ENCODE peak calls at places on chromosomes 6 and 20, in six cellular contexts. One of them, this sample, is unnamed.

GRCh38 chr6:11525468-11526155 is 11.9 kb upstream of the TMEM170B start:
- DNase-seq in BE2C: no peak
- DNase-seq in choroid plexus epithelial cell: peak
- DNase-seq in PC-3: peak
- DNase-seq in A673: no peak
- DNase-seq in AG10803: peak
- DNase-seq in this sample: no peak

GRCh38 chr6:27290065-27290849 is 21.8 kb downstream of the POM121L2 start:
- DNase-seq in AG10803: no peak
- DNase-seq in PC-3: no peak
- DNase-seq in choroid plexus epithelial cell: peak
- DNase-seq in BE2C: peak
- DNase-seq in A673: no peak
- DNase-seq in this sample: no peak

GRCh38 chr6:166614589-166614988 is 12.5 kb downstream of the RPS6KA2 start:
- DNase-seq in choroid plexus epithelial cell: no peak
- DNase-seq in AG10803: no peak
- DNase-seq in BE2C: no peak
- DNase-seq in A673: peak
- DNase-seq in PC-3: no peak
- DNase-seq in this sample: no peak

GRCh38 chr6:12886961-12887775 is 170.6 kb downstream of the PHACTR1 start:
- DNase-seq in A673: peak
- DNase-seq in choroid plexus epithelial cell: no peak
- DNase-seq in AG10803: peak
- DNase-seq in PC-3: peak
- DNase-seq in BE2C: no peak
- DNase-seq in this sample: no peak

GRCh38 chr6:42193491-42193894 is 1.3 kb downstream of the GUCA1B start:
- DNase-seq in PC-3: peak
- DNase-seq in choroid plexus epithelial cell: peak
- DNase-seq in A673: no peak
- DNase-seq in BE2C: no peak
- DNase-seq in AG10803: peak
- DNase-seq in this sample: no peak

GRCh38 chr6:12148317-12148801 is 136.2 kb downstream of the HIVEP1 start:
- DNase-seq in A673: no peak
- DNase-seq in choroid plexus epithelial cell: peak
- DNase-seq in AG10803: peak
- DNase-seq in PC-3: peak
- DNase-seq in BE2C: no peak
- DNase-seq in this sample: no peak

GRCh38 chr6:141406761-141407160 is 726.0 kb upstream of the GJE1 start:
- DNase-seq in BE2C: no peak
- DNase-seq in PC-3: no peak
- DNase-seq in AG10803: no peak
- DNase-seq in choroid plexus epithelial cell: no peak
- DNase-seq in A673: no peak
- DNase-seq in this sample: no peak

GRCh38 chr6:169048806-169049205 is 204.8 kb downstream of the THBS2 start:
- DNase-seq in A673: no peak
- DNase-seq in BE2C: no peak
- DNase-seq in PC-3: no peak
- DNase-seq in AG10803: peak
- DNase-seq in choroid plexus epithelial cell: no peak
- DNase-seq in this sample: no peak

GRCh38 chr6:31901415-31901952 is 402 bp downstream of the ZBTB12 start:
- DNase-seq in PC-3: peak
- DNase-seq in choroid plexus epithelial cell: peak
- DNase-seq in BE2C: peak
- DNase-seq in AG10803: peak
- DNase-seq in A673: peak
- DNase-seq in this sample: peak

GRCh38 chr6:132569170-132569569 is 952 bp upstream of the TAAR6 start:
- DNase-seq in A673: no peak
- DNase-seq in AG10803: no peak
- DNase-seq in PC-3: no peak
- DNase-seq in BE2C: no peak
- DNase-seq in choroid plexus epithelial cell: no peak
- DNase-seq in this sample: no peak

GRCh38 chr20:32888636-32889035 is 29.9 kb downstream of the EFCAB8 start:
- DNase-seq in PC-3: no peak
- DNase-seq in choroid plexus epithelial cell: no peak
- DNase-seq in AG10803: no peak
- DNase-seq in BE2C: no peak
- DNase-seq in A673: no peak
- DNase-seq in this sample: no peak

GRCh38 chr6:129398764-129399163 is 311.2 kb downstream of the ARHGAP18 start:
- DNase-seq in AG10803: no peak
- DNase-seq in choroid plexus epithelial cell: no peak
- DNase-seq in A673: no peak
- DNase-seq in BE2C: no peak
- DNase-seq in PC-3: no peak
- DNase-seq in this sample: no peak

GRCh38 chr6:170096803-170097504 is 193.9 kb downstream of the DLL1 start:
- DNase-seq in A673: no peak
- DNase-seq in PC-3: no peak
- DNase-seq in choroid plexus epithelial cell: no peak
- DNase-seq in AG10803: no peak
- DNase-seq in BE2C: no peak
- DNase-seq in this sample: no peak

GRCh38 chr6:50826037-50826761 is 7.5 kb downstream of the TFAP2B start:
- DNase-seq in BE2C: no peak
- DNase-seq in PC-3: no peak
- DNase-seq in choroid plexus epithelial cell: no peak
- DNase-seq in AG10803: no peak
- DNase-seq in A673: no peak
- DNase-seq in this sample: no peak

GRCh38 chr6:20599302-20600051 is 65.2 kb downstream of the CDKAL1 start:
- DNase-seq in BE2C: no peak
- DNase-seq in PC-3: no peak
- DNase-seq in choroid plexus epithelial cell: no peak
- DNase-seq in AG10803: no peak
- DNase-seq in A673: no peak
- DNase-seq in this sample: no peak

GRCh38 chr6:118843685-118844390 is 50.1 kb upstream of the ASF1A start:
- DNase-seq in choroid plexus epithelial cell: peak
- DNase-seq in PC-3: no peak
- DNase-seq in BE2C: no peak
- DNase-seq in A673: no peak
- DNase-seq in AG10803: no peak
- DNase-seq in this sample: no peak

GRCh38 chr6:115545410-115545986 is 515.2 kb downstream of the FRK start:
- DNase-seq in PC-3: peak
- DNase-seq in choroid plexus epithelial cell: no peak
- DNase-seq in AG10803: no peak
- DNase-seq in A673: peak
- DNase-seq in BE2C: peak
- DNase-seq in this sample: no peak

GRCh38 chr6:130896249-130896648 is 69.0 kb downstream of the SMLR1 start:
- DNase-seq in AG10803: peak
- DNase-seq in A673: no peak
- DNase-seq in choroid plexus epithelial cell: no peak
- DNase-seq in BE2C: no peak
- DNase-seq in PC-3: no peak
- DNase-seq in this sample: no peak

GRCh38 chr20:409697-410559 is 1.8 kb downstream of the RBCK1 start:
- DNase-seq in BE2C: no peak
- DNase-seq in AG10803: no peak
- DNase-seq in A673: no peak
- DNase-seq in choroid plexus epithelial cell: no peak
- DNase-seq in PC-3: no peak
- DNase-seq in this sample: no peak

GRCh38 chr6:120871416-120872261 is 462.6 kb downstream of the TBC1D32 start:
- DNase-seq in AG10803: no peak
- DNase-seq in BE2C: peak
- DNase-seq in PC-3: no peak
- DNase-seq in choroid plexus epithelial cell: no peak
- DNase-seq in A673: no peak
- DNase-seq in this sample: no peak

GRCh38 chr20:23445596-23446217 is 6.2 kb downstream of the CSTL1 start:
- DNase-seq in choroid plexus epithelial cell: peak
- DNase-seq in A673: no peak
- DNase-seq in PC-3: peak
- DNase-seq in BE2C: no peak
- DNase-seq in AG10803: peak
- DNase-seq in this sample: no peak

GRCh38 chr6:17419189-17419575 is 25.8 kb downstream of the CAP2 start:
- DNase-seq in choroid plexus epithelial cell: no peak
- DNase-seq in PC-3: no peak
- DNase-seq in BE2C: no peak
- DNase-seq in AG10803: peak
- DNase-seq in A673: no peak
- DNase-seq in this sample: no peak

GRCh38 chr6:18823782-18824386 is 436.7 kb downstream of the RNF144B start:
- DNase-seq in PC-3: peak
- DNase-seq in A673: peak
- DNase-seq in BE2C: peak
- DNase-seq in AG10803: peak
- DNase-seq in choroid plexus epithelial cell: peak
- DNase-seq in this sample: no peak

GRCh38 chr20:53581444-53582311 is 12.0 kb downstream of the ZNF217 start:
- DNase-seq in AG10803: no peak
- DNase-seq in A673: no peak
- DNase-seq in BE2C: no peak
- DNase-seq in PC-3: peak
- DNase-seq in choroid plexus epithelial cell: no peak
- DNase-seq in this sample: no peak

GRCh38 chr6:11212625-11213024 is 19.8 kb downstream of the NEDD9 start:
- DNase-seq in AG10803: peak
- DNase-seq in BE2C: no peak
- DNase-seq in A673: peak
- DNase-seq in PC-3: peak
- DNase-seq in choroid plexus epithelial cell: peak
- DNase-seq in this sample: no peak

GRCh38 chr20:57659131-57659788 is 39.0 kb upstream of the ZBP1 start:
- DNase-seq in PC-3: no peak
- DNase-seq in A673: no peak
- DNase-seq in BE2C: no peak
- DNase-seq in AG10803: no peak
- DNase-seq in choroid plexus epithelial cell: no peak
- DNase-seq in this sample: no peak

GRCh38 chr6:25508051-25508450 is 144.0 kb upstream of the SCGN start:
- DNase-seq in PC-3: no peak
- DNase-seq in AG10803: no peak
- DNase-seq in BE2C: no peak
- DNase-seq in A673: no peak
- DNase-seq in choroid plexus epithelial cell: no peak
- DNase-seq in this sample: no peak

GRCh38 chr20:21344961-21345360 is 41.8 kb downstream of the XRN2 start:
- DNase-seq in AG10803: no peak
- DNase-seq in PC-3: no peak
- DNase-seq in choroid plexus epithelial cell: no peak
- DNase-seq in A673: no peak
- DNase-seq in BE2C: no peak
- DNase-seq in this sample: no peak

GRCh38 chr20:21339499-21339898 is 36.4 kb downstream of the XRN2 start:
- DNase-seq in AG10803: no peak
- DNase-seq in BE2C: no peak
- DNase-seq in choroid plexus epithelial cell: peak
- DNase-seq in PC-3: no peak
- DNase-seq in A673: no peak
- DNase-seq in this sample: no peak

GRCh38 chr20:21340991-21341722 is 38.0 kb downstream of the XRN2 start:
- DNase-seq in choroid plexus epithelial cell: no peak
- DNase-seq in PC-3: no peak
- DNase-seq in AG10803: no peak
- DNase-seq in A673: no peak
- DNase-seq in BE2C: no peak
- DNase-seq in this sample: no peak

GRCh38 chr20:21344216-21344615 is 41.1 kb downstream of the XRN2 start:
- DNase-seq in BE2C: no peak
- DNase-seq in AG10803: no peak
- DNase-seq in PC-3: no peak
- DNase-seq in choroid plexus epithelial cell: no peak
- DNase-seq in A673: no peak
- DNase-seq in this sample: no peak

GRCh38 chr20:21342656-21343345 is 39.7 kb downstream of the XRN2 start:
- DNase-seq in choroid plexus epithelial cell: peak
- DNase-seq in PC-3: no peak
- DNase-seq in BE2C: no peak
- DNase-seq in A673: no peak
- DNase-seq in AG10803: no peak
- DNase-seq in this sample: no peak
- TF ChIP-seq CTCF in choroid plexus epithelial cell: no peak
- TF ChIP-seq CTCF in PC-3: no peak
- TF ChIP-seq CTCF in BE2C: no peak
- TF ChIP-seq CTCF in A673: no peak
- TF ChIP-seq CTCF in AG10803: no peak
- TF ChIP-seq CTCF in this sample: no peak

GRCh38 chr20:17957505-17958325 is 10.9 kb downstream of the SNX5 start:
- DNase-seq in A673: no peak
- DNase-seq in AG10803: peak
- DNase-seq in choroid plexus epithelial cell: peak
- DNase-seq in BE2C: no peak
- DNase-seq in PC-3: no peak
- DNase-seq in this sample: no peak

GRCh38 chr20:17958326-17959256 is 10.0 kb downstream of the SNX5 start:
- DNase-seq in BE2C: no peak
- DNase-seq in choroid plexus epithelial cell: peak
- DNase-seq in A673: no peak
- DNase-seq in PC-3: peak
- DNase-seq in AG10803: peak
- DNase-seq in this sample: no peak

GRCh38 chr20:17960927-17961599 is 7.5 kb downstream of the SNX5 start:
- DNase-seq in AG10803: peak
- DNase-seq in BE2C: no peak
- DNase-seq in A673: no peak
- DNase-seq in choroid plexus epithelial cell: peak
- DNase-seq in PC-3: no peak
- DNase-seq in this sample: no peak

GRCh38 chr20:17961600-17961965 is 7.0 kb downstream of the SNX5 start:
- DNase-seq in AG10803: peak
- DNase-seq in BE2C: no peak
- DNase-seq in choroid plexus epithelial cell: no peak
- DNase-seq in A673: no peak
- DNase-seq in PC-3: no peak
- DNase-seq in this sample: no peak

GRCh38 chr20:17959257-17959627 is 9.4 kb downstream of the SNX5 start:
- DNase-seq in PC-3: no peak
- DNase-seq in AG10803: no peak
- DNase-seq in BE2C: no peak
- DNase-seq in A673: no peak
- DNase-seq in choroid plexus epithelial cell: no peak
- DNase-seq in this sample: no peak
- TF ChIP-seq CTCF in PC-3: no peak
- TF ChIP-seq CTCF in AG10803: no peak
- TF ChIP-seq CTCF in BE2C: no peak
- TF ChIP-seq CTCF in A673: no peak
- TF ChIP-seq CTCF in choroid plexus epithelial cell: no peak
- TF ChIP-seq CTCF in this sample: no peak

GRCh38 chr20:50009521-50010454 is 27.0 kb downstream of the SNAI1 start:
- DNase-seq in choroid plexus epithelial cell: no peak
- DNase-seq in A673: no peak
- DNase-seq in BE2C: no peak
- DNase-seq in AG10803: no peak
- DNase-seq in PC-3: no peak
- DNase-seq in this sample: no peak
- TF ChIP-seq CTCF in choroid plexus epithelial cell: no peak
- TF ChIP-seq CTCF in A673: no peak
- TF ChIP-seq CTCF in BE2C: no peak
- TF ChIP-seq CTCF in AG10803: no peak
- TF ChIP-seq CTCF in PC-3: no peak
- TF ChIP-seq CTCF in this sample: no peak

GRCh38 chr6:35457907-35458306 is 5.8 kb downstream of the FANCE start:
- DNase-seq in A673: no peak
- DNase-seq in choroid plexus epithelial cell: no peak
- DNase-seq in AG10803: no peak
- DNase-seq in BE2C: no peak
- DNase-seq in PC-3: no peak
- DNase-seq in this sample: no peak
- TF ChIP-seq CTCF in A673: no peak
- TF ChIP-seq CTCF in choroid plexus epithelial cell: no peak
- TF ChIP-seq CTCF in AG10803: no peak
- TF ChIP-seq CTCF in BE2C: no peak
- TF ChIP-seq CTCF in PC-3: no peak
- TF ChIP-seq CTCF in this sample: no peak